ENCODE peak calls at places on chromosomes 3 and 15, in six cellular contexts. Y is colonic mucosa; M is CD4-positive, CD25-positive, alpha-beta regulatory T cell; I is uterus; R is gastrocnemius medialis; C is heart left ventricle. J is an unnamed sample. For H3K4me1 and H3K36me3, the result is how much of the 10 kb centered on the place peaks cover.

GRCh38 chr3:152402698-152403456 is 134.1 kb downstream of the MBNL1 start:
- DNase-seq in R (no peak), Y (no peak), C (no peak), I (no peak), M (peak), J (no peak)

GRCh38 chr15:52527898-52528464 is 699 bp downstream of the MYO5A start:
- DNase-seq in R (no peak), I (peak), C (no peak), M (peak), Y (peak), J (peak)

GRCh38 chr3:15436246-15436645 is 8.8 kb downstream of the EAF1 start:
- DNase-seq in Y (no peak), I (no peak), R (no peak), C (no peak), M (no peak), J (no peak)

GRCh38 chr3:143207338-143207961 is 87.9 kb downstream of the CHST2 start:
- DNase-seq in R (no peak), Y (no peak), I (no peak), M (no peak), C (no peak), J (no peak)

GRCh38 chr15:20348900-20349773 is 192.5 kb downstream of the GOLGA6L6 start:
- DNase-seq in I (peak), C (peak), R (peak), M (no peak), Y (no peak), J (peak)

GRCh38 chr15:83848315-83849050 is 194.6 kb downstream of the ADAMTSL3 start:
- DNase-seq in M (no peak), R (no peak), C (no peak), I (no peak), Y (no peak), J (no peak)

GRCh38 chr3:86175051-86175536 is 815.9 kb downstream of the VGLL3 start:
- DNase-seq in I (no peak), R (no peak), C (no peak), Y (no peak), M (no peak), J (no peak)

GRCh38 chr15:38169982-38170381 is 82.7 kb upstream of the SPRED1 start:
- DNase-seq in I (no peak), R (no peak), C (no peak), Y (no peak), M (no peak), J (no peak)

GRCh38 chr3:127492426-127492825 is 98.1 kb downstream of the TPRA1 start:
- DNase-seq in I (no peak), Y (no peak), R (no peak), M (no peak), C (no peak), J (no peak)

GRCh38 chr3:170499562-170500156 is 81.0 kb downstream of the CLDN11 start:
- DNase-seq in Y (peak), C (no peak), M (no peak), R (peak), I (no peak), J (no peak)

GRCh38 chr3:37601832-37602231 is 259.8 kb upstream of the CTDSPL start:
- DNase-seq in I (no peak), M (no peak), C (no peak), R (no peak), Y (no peak), J (no peak)

GRCh38 chr3:53044371-53045106 is 1.3 kb downstream of the SFMBT1 start:
- DNase-seq in M (peak), Y (peak), C (no peak), R (peak), I (peak), J (peak)

GRCh38 chr15:31080618-31081017 is 20.9 kb downstream of the TRPM1 start:
- DNase-seq in Y (peak), R (peak), C (peak), M (no peak), I (peak), J (peak)

GRCh38 chr15:72033711-72034110 is 84.2 kb downstream of the MYO9A start:
- DNase-seq in C (no peak), M (no peak), I (no peak), R (no peak), Y (no peak), J (no peak)

GRCh38 chr3:123286308-123287023 is 84.7 kb downstream of the SEC22A start:
- DNase-seq in Y (peak), R (no peak), I (no peak), C (no peak), M (peak), J (peak)

GRCh38 chr3:31054032-31054431 is 159.6 kb upstream of the GADL1 start:
- DNase-seq in I (no peak), R (no peak), Y (no peak), C (no peak), M (no peak), J (no peak)

GRCh38 chr3:111899966-111900365 is 40.9 kb downstream of the PHLDB2 start:
- DNase-seq in C (no peak), R (no peak), I (no peak), Y (no peak), M (no peak), J (no peak)

GRCh38 chr15:67880651-67881182 is 40.9 kb upstream of the RNU6-1 start:
- DNase-seq in I (peak), M (no peak), Y (no peak), R (peak), C (peak), J (no peak)

GRCh38 chr3:182793663-182794454 is 555 bp downstream of the ATP11B start:
- DNase-seq in R (peak), M (peak), C (peak), Y (peak), I (peak), J (peak)

GRCh38 chr3:152970851-152971250 is 135.9 kb downstream of the P2RY1 start:
- DNase-seq in C (no peak), I (no peak), Y (no peak), R (no peak), M (no peak), J (no peak)

GRCh38 chr15:64146885-64147681 is 4.4 kb upstream of the SNX22 start:
- DNase-seq in C (no peak), R (no peak), I (no peak), Y (no peak), M (no peak), J (no peak)

GRCh38 chr3:29515451-29515850 is 234.6 kb downstream of the RBMS3 start:
- DNase-seq in C (no peak), R (no peak), Y (no peak), M (no peak), I (no peak), J (no peak)

GRCh38 chr15:26971303-26972018 is 480 bp downstream of the GABRG3 start:
- DNase-seq in I (no peak), R (no peak), M (no peak), Y (no peak), C (no peak), J (no peak)

DNA sequence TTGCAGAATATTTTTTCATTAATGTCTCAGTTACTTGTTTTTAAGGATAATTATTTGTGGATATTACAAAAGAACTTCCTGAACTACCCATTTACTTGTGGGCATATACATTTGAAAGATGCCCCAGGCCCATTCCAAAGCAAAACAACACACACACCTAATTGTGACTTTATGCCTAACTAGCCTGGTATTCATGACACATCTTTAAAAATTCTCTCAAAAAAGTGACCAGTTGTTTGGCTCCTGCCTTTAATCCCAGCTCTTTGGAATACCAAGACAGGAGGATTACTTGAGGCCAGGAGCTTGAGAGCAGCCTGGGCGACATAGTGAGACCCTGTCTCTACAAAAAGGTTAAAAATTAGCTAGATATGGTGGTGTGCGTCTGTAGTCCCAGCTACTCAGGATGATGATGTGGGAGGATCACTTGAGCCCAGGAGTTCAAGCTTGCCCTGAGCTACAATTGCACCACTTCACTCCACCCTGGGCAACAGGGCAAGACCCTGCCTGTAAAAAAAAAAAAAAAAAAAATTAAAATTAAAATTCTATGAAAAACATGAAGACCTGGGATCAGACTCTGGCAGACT is 51.7 kb upstream of the SLC4A7 start:
- DNase-seq in R (no peak), M (no peak), C (no peak), Y (no peak), I (no peak), J (no peak)
- H3K27ac ChIP-seq in R (peak), M (no peak), C (peak), Y (no peak), I (no peak), J (no peak)

GRCh38 chr15:41254560-41254959 is 23.5 kb downstream of the CHP1 start:
- DNase-seq in R (no peak), C (no peak), Y (no peak), I (no peak), M (no peak), J (no peak)
- H3K4me1 ChIP-seq in R (under half), C (under half), Y (under half), I (under half), M (under half), J (under half)

GRCh38 chr3:99854899-99855298 is 37.2 kb downstream of the CMSS1 start:
- DNase-seq in M (no peak), C (no peak), I (no peak), R (no peak), Y (no peak), J (no peak)
- H3K36me3 ChIP-seq in M (under half), C (under half), I (under half), R (under half), Y (under half), J (under half)

DNA sequence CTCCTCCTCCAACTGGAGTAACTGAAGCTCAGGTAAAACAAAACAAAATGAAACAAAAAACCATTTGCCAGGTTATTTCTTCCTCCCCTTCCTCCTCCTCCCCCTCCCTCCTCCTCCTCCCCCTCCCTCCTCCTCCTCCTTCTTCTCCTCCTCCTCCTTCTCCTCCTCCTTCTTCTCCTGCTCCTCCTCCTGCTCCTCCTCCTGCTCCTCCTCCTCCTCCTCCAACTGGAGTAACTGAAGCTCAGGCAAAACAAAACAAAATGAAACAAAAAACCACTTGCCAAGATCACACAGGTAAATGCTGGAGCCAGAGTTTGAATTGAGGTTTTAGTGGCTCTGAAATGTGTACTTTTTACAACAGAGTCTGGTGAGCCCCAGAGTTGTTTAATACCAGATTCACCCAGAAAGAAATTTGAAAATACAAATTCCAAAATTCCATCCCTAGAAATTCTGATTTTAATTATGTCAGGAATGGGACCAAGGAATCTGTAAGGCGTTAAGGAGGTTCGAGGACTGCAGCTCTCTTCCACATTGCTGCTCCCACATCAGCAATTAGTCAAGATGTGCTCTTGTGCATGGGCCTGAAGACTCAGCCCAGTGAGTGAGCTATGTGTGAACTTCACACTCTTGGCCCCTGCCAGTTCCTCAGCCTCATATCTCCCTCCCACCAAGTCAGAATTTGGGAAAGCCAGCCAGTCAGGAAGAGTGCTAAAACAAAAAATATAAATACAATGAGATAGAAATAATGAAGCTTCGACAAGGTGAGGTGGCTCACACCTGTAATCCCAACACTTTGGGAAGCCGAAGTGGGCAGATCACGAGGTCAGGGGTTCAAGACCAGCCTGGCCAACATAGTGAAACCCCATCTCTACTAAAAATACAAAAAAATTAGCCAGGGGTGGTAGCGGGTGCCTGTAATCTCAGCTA is 31.6 kb upstream of the ZNF770 start:
- DNase-seq in Y (peak), M (no peak), C (no peak), I (peak), R (no peak), J (no peak)
- H3K27ac ChIP-seq in Y (no peak), M (no peak), C (no peak), I (no peak), R (no peak), J (no peak)

GRCh38 chr3:120429921-120430361 is 20.9 kb downstream of the FSTL1 start:
- DNase-seq in R (no peak), M (no peak), C (no peak), Y (no peak), I (no peak), J (no peak)

GRCh38 chr3:120427201-120427600 is 23.6 kb downstream of the FSTL1 start:
- DNase-seq in C (no peak), I (no peak), M (no peak), R (no peak), Y (no peak), J (no peak)

GRCh38 chr3:120425877-120426276 is 24.9 kb downstream of the FSTL1 start:
- DNase-seq in M (no peak), Y (no peak), I (peak), R (no peak), C (peak), J (no peak)

GRCh38 chr3:120432105-120432860 is 18.5 kb downstream of the FSTL1 start:
- DNase-seq in M (no peak), I (no peak), Y (no peak), C (no peak), R (no peak), J (no peak)

GRCh38 chr3:120428904-120429303 is 21.9 kb downstream of the FSTL1 start:
- DNase-seq in R (no peak), I (no peak), Y (no peak), C (no peak), M (no peak), J (no peak)
- H3K4me1 ChIP-seq in R (under half), I (under half), Y (under half), C (half or more), M (under half), J (under half)

GRCh38 chr3:159783780-159784747 is 204.6 kb upstream of the IL12A start:
- DNase-seq in Y (no peak), R (no peak), I (no peak), C (no peak), M (no peak), J (no peak)

GRCh38 chr3:159787191-159787590 is 201.4 kb upstream of the IL12A start:
- DNase-seq in Y (peak), R (no peak), M (no peak), C (no peak), I (no peak), J (no peak)

GRCh38 chr3:159782724-159783421 is 205.8 kb upstream of the IL12A start:
- DNase-seq in M (no peak), I (no peak), C (no peak), R (no peak), Y (peak), J (no peak)

GRCh38 chr3:159786489-159787181 is 202.0 kb upstream of the IL12A start:
- DNase-seq in Y (no peak), I (no peak), R (no peak), M (no peak), C (no peak), J (no peak)

DNA sequence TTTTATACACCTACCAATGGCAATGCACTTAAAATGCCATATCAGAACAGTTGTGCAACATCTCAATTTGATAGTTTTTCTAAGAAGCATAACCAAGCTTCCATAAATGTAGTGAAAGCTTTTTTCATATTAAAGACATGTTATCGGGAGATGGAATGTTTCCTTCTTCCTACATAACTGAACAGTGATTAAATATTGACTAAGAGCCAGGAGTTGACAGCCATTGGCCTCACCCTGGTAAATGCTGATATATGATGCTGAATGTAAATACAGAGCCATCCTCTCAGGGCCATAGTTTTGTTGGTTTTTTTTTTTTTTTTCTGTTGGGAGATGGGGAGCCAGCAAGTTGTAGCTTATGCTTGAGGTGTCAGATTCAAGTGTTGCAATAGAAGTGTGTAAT is 203.4 kb upstream of the IL12A start:
- DNase-seq in M (no peak), Y (no peak), R (no peak), C (no peak), I (no peak), J (no peak)
- H3K36me3 ChIP-seq in M (under half), Y (under half), R (under half), C (under half), I (under half), J (under half)

DNA sequence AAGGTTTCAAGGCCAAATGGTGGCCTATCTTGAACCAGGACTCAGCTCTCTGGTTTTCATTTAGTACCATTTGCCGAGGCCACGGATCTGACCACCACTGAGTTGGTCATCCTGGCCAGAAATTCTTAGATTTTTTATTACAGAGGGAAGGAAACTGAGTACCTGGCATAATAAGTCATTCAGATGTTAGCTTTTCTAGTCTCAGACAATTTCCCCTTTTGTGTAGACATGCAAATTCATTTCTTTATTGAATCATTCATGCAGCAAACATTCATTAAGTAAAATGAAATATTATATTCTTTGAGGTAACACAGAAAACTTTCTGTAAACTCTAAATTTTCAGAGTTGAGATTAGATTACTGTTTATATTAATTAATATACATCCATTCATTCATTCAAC is 223.7 kb downstream of the PDCD6IP start:
- DNase-seq in I (no peak), C (no peak), R (no peak), M (no peak), Y (no peak), J (no peak)
- H3K27ac ChIP-seq in I (no peak), C (no peak), R (no peak), M (no peak), Y (no peak), J (no peak)

GRCh38 chr15:101521563-101521962 is 32.1 kb upstream of the PCSK6 start:
- DNase-seq in C (no peak), R (no peak), I (no peak), Y (peak), M (no peak), J (no peak)

GRCh38 chr15:101522621-101523559 is 33.4 kb upstream of the PCSK6 start:
- DNase-seq in M (no peak), Y (peak), R (no peak), I (no peak), C (no peak), J (no peak)

GRCh38 chr15:101520395-101520794 is 30.9 kb upstream of the PCSK6 start:
- DNase-seq in I (no peak), Y (no peak), R (no peak), M (no peak), C (no peak), J (no peak)

GRCh38 chr15:101522091-101522490 is 32.6 kb upstream of the PCSK6 start:
- DNase-seq in Y (peak), I (no peak), M (no peak), C (no peak), R (no peak), J (no peak)

GRCh38 chr15:101521084-101521483 is 31.6 kb upstream of the PCSK6 start:
- DNase-seq in M (no peak), I (no peak), C (no peak), Y (peak), R (no peak), J (no peak)
- H3K4me1 ChIP-seq in M (under half), I (under half), C (under half), Y (under half), R (under half), J (under half)

DNA sequence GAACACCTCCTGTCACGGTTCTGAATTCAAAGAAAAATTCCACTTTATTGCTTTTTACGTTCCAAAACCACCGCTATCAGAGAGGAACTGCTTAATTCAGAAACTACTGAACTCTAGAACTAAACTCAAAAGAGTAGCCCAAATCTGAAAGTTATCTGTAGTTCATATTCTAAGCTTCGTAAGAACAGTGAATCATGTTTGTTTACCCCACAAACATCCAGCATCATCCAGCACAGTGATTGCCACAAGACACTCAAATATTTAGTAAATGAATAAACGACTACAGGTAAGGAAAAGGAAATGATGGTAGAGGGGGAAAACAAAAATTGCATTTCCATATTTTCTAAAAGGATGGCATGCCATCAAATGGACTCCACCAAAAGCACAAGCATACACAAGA is 32.3 kb downstream of the VPS13C start:
- DNase-seq in C (no peak), R (no peak), M (no peak), Y (no peak), I (no peak), J (no peak)
- H3K36me3 ChIP-seq in C (under half), R (under half), M (under half), Y (under half), I (under half), J (under half)

J was measured in CD8-positive, alpha-beta T cell.